ENCODE peak calls at places on chromosome 13, in seven cellular contexts. L, E, W, K, V, G and H are unnamed samples.

GRCh38 chr13:110109910-110110309 is 197.0 kb downstream of the COL4A1 start:
- DNase-seq in G (peak; percentile 52), V (peak; percentile 64), W (peak; percentile 29), E (no peak), L (peak; percentile 94), K (peak; percentile 54), H (peak; percentile 93)

GRCh38 chr13:113880651-113881611 is 17.1 kb upstream of the GAS6 start:
- DNase-seq in K (no peak), L (peak; percentile 41), V (no peak), E (peak; percentile 79), G (no peak), W (no peak), H (no peak)

GRCh38 chr13:23510979-23511735 is 59.1 kb upstream of the TNFRSF19 start:
- DNase-seq in G (peak; percentile 54), E (no peak), W (no peak), L (no peak), V (no peak), K (no peak), H (no peak)

GRCh38 chr13:113536461-113537110 is 46.1 kb upstream of the DCUN1D2 start:
- DNase-seq in K (no peak), E (no peak), W (no peak), V (peak; percentile 10), G (no peak), L (no peak), H (peak; percentile 44)

GRCh38 chr13:66700336-66700735 is 529.8 kb downstream of the PCDH9 start:
- DNase-seq in W (no peak), L (no peak), G (no peak), E (no peak), K (no peak), V (no peak), H (no peak)

GRCh38 chr13:113897966-113898365 is 34.1 kb upstream of the GAS6 start:
- DNase-seq in W (no peak), K (no peak), V (no peak), E (peak; percentile 12), L (no peak), G (no peak), H (no peak)

GRCh38 chr13:51262501-51263211 is 40.5 kb downstream of the FAM124A start:
- DNase-seq in K (no peak), W (no peak), E (no peak), G (peak; percentile 55), L (no peak), V (no peak), H (peak; percentile 60)

GRCh38 chr13:113513761-113514160 is 23.2 kb upstream of the DCUN1D2 start:
- DNase-seq in K (no peak), G (no peak), W (no peak), E (no peak), L (no peak), V (no peak), H (no peak)

GRCh38 chr13:44523176-44524017 is 52.7 kb downstream of the TSC22D1 start:
- DNase-seq in E (no peak), W (peak; percentile 21), K (no peak), V (no peak), G (no peak), L (no peak), H (no peak)

GRCh38 chr13:45368571-45368970 is 27.6 kb upstream of the TPT1 start:
- DNase-seq in K (no peak), L (no peak), E (no peak), W (no peak), V (no peak), G (no peak), H (no peak)

GRCh38 chr13:46475586-46475991 is 77.4 kb upstream of the LRCH1 start:
- DNase-seq in G (no peak), E (no peak), V (no peak), L (no peak), K (no peak), W (no peak), H (no peak)

GRCh38 chr13:98181106-98181815 is 4.2 kb upstream of the RNF113B start:
- DNase-seq in E (no peak), W (no peak), V (no peak), L (no peak), K (no peak), G (no peak), H (no peak)

GRCh38 chr13:59178344-59178743 is 985.4 kb downstream of the DIAPH3 start:
- DNase-seq in W (no peak), G (peak; percentile 11), K (no peak), E (no peak), V (no peak), L (no peak), H (no peak)

GRCh38 chr13:74301200-74302063 is 167.2 kb upstream of the KLF12 start:
- DNase-seq in G (peak; percentile 23), K (no peak), L (no peak), W (no peak), V (no peak), E (no peak), H (no peak)

GRCh38 chr13:106609116-106609515 is 41.2 kb upstream of the ARGLU1 start:
- DNase-seq in K (no peak), L (no peak), G (no peak), W (no peak), E (no peak), V (no peak), H (no peak)

GRCh38 chr13:30739646-30740642 is 4.6 kb downstream of the ALOX5AP start:
- DNase-seq in W (peak; percentile 15), K (no peak), E (no peak), G (peak; percentile 35), V (no peak), L (no peak), H (no peak)

GRCh38 chr13:58134525-58134924 is 503.0 kb downstream of the PCDH17 start:
- DNase-seq in L (no peak), V (no peak), K (no peak), G (no peak), E (no peak), W (no peak), H (no peak)

GRCh38 chr13:27853871-27854270 is 61.6 kb downstream of the GSX1 start:
- DNase-seq in K (no peak), V (no peak), W (no peak), L (no peak), E (no peak), G (no peak), H (no peak)

GRCh38 chr13:113427562-113428468 is 25.5 kb downstream of the ADPRHL1 start:
- DNase-seq in L (peak; percentile 20), K (no peak), E (no peak), W (peak; percentile 30), V (no peak), G (peak; percentile 1), H (no peak)

GRCh38 chr13:94028234-94029145 is 451.0 kb downstream of the DCT start:
- DNase-seq in E (no peak), W (no peak), V (no peak), L (no peak), K (no peak), G (no peak), H (no peak)

GRCh38 chr13:59834801-59835200 is 328.9 kb downstream of the DIAPH3 start:
- DNase-seq in W (no peak), E (no peak), V (no peak), G (no peak), L (no peak), K (no peak), H (no peak)

GRCh38 chr13:109271991-109272454 is 514.4 kb downstream of the IRS2 start:
- DNase-seq in W (peak; percentile 70), V (no peak), K (no peak), L (no peak), G (peak; percentile 60), E (no peak), H (no peak)

GRCh38 chr13:91632071-91632470 is 233.7 kb downstream of the GPC5 start:
- DNase-seq in L (no peak), V (no peak), G (no peak), W (no peak), E (no peak), K (no peak), H (no peak)

GRCh38 chr13:40963927-40964326 is 55.2 kb downstream of the ELF1 start:
- DNase-seq in V (no peak), W (peak; percentile 6), G (no peak), K (no peak), E (no peak), L (no peak), H (no peak)
- H3K4me1 ChIP-seq in V (peaks cover 8% of the 10 kb centered on the region), W (peaks cover 9% of the 10 kb centered on the region), G (no peaks in the 10 kb centered on the region), K (no peaks in the 10 kb centered on the region), E (peaks cover 5% of the 10 kb centered on the region), L (peaks cover 43% of the 10 kb centered on the region), H (no peaks in the 10 kb centered on the region)

DNA sequence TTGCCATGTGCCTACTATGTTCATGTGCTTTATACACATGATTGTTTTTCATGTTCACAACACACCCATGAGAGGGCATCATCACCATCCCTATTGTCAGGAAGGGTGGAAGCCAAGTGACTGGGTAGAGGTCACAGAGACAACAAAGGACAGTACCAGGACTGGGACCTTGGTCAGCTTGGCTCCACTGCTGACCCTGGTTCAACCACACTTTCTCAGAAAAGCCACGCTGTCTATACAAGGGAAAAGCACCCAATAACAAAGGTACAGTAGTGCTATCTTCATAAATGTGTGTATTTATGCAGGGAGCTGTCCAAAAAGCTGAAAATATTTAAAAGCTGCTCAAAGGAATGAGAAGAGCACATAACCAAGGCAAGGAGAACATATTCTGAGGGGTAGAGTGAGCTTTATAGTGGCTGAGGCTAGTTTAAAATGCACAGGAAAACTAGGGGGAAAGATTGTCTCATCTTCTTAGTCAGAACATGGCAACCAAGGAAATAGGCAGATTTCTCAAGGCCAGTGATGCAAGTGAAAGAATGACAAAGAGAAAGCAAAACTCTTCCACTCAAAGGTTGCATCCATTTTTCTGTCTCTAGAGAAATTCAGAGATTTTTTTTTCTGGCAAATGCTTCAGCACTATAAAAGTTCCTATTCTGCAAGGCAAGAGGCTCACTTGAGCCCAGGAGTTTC is 415.0 kb downstream of the FOXO1 start:
- DNase-seq in E (no peak), G (no peak), V (no peak), L (no peak), K (no peak), W (no peak), H (no peak)
- TF ChIP-seq CTCF in E (no peak), G (no peak), V (no peak), L (no peak), K (no peak), W (no peak), H (no peak)

GRCh38 chr13:32663660-32664059 is 77.4 kb downstream of the PDS5B start:
- DNase-seq in E (no peak), L (no peak), G (no peak), V (no peak), W (no peak), K (no peak), H (no peak)
- H3K27ac ChIP-seq in E (no peak overlapping the region), L (no peak overlapping the region), G (no peak overlapping the region), V (no peak overlapping the region), W (no peak overlapping the region), K (no peak overlapping the region), H (no peak overlapping the region)

GRCh38 chr13:40984670-40985366 is 34.3 kb downstream of the ELF1 start:
- DNase-seq in V (no peak), L (no peak), E (no peak), W (no peak), K (no peak), G (no peak), H (no peak)

GRCh38 chr13:40985596-40986327 is 33.4 kb downstream of the ELF1 start:
- DNase-seq in W (no peak), E (no peak), K (no peak), G (no peak), V (no peak), L (no peak), H (no peak)

GRCh38 chr13:40986328-40986856 is 32.7 kb downstream of the ELF1 start:
- DNase-seq in G (no peak), L (no peak), V (no peak), W (no peak), K (no peak), E (no peak), H (no peak)

GRCh38 chr13:40983725-40984669 is 35.1 kb downstream of the ELF1 start:
- DNase-seq in E (no peak), G (no peak), W (no peak), L (no peak), K (no peak), V (no peak), H (no peak)

GRCh38 chr13:40987606-40988280 is 31.4 kb downstream of the ELF1 start:
- DNase-seq in E (no peak), V (no peak), L (no peak), G (no peak), K (no peak), W (no peak), H (no peak)
- H3K4me1 ChIP-seq in E (peaks cover under 1% of the 10 kb centered on the region), V (peaks cover 4% of the 10 kb centered on the region), L (peaks cover 48% of the 10 kb centered on the region), G (peaks cover 2% of the 10 kb centered on the region), K (no peaks in the 10 kb centered on the region), W (peaks cover 8% of the 10 kb centered on the region), H (peaks cover 45% of the 10 kb centered on the region)